ENCODE peak calls at places on chromosomes 13 and 19, in four cellular contexts. W, L, H and R are unnamed samples.

GRCh38 chr19:15426485-15427349 is 7.9 kb upstream of the AKAP8L start:
- DNase-seq in W (no peak), L (no peak), H (no peak), R (no peak)

GRCh38 chr19:46951236-46951986 is 68.2 kb upstream of the NPAS1 start:
- DNase-seq in W (no peak), L (peak), H (no peak), R (no peak)

GRCh38 chr19:23795462-23795861 is 36.8 kb upstream of the ZNF681 start:
- DNase-seq in W (no peak), L (no peak), H (no peak), R (no peak)

GRCh38 chr19:51702754-51703654 is 9.9 kb downstream of the SPACA6 start:
- DNase-seq in W (peak), L (no peak), H (no peak), R (no peak)

GRCh38 chr19:47569331-47569730 is 3.6 kb downstream of the ZNF541 start:
- DNase-seq in W (no peak), L (no peak), H (no peak), R (no peak)

GRCh38 chr13:42836930-42837329 is 55.5 kb downstream of the FAM216B start:
- DNase-seq in W (no peak), L (no peak), H (no peak), R (peak)

GRCh38 chr19:54600228-54600627 is 6.8 kb downstream of the LILRA1 start:
- DNase-seq in W (no peak), L (no peak), H (no peak), R (no peak)

GRCh38 chr13:22926176-22927007 is 254.4 kb upstream of the SGCG start:
- DNase-seq in W (peak), L (no peak), H (no peak), R (no peak)

GRCh38 chr13:83819611-83820010 is 62.7 kb downstream of the SLITRK1 start:
- DNase-seq in W (no peak), L (no peak), H (no peak), R (no peak)

GRCh38 chr13:66665991-66666390 is 564.1 kb downstream of the PCDH9 start:
- DNase-seq in W (no peak), L (no peak), H (no peak), R (peak)

DNA sequence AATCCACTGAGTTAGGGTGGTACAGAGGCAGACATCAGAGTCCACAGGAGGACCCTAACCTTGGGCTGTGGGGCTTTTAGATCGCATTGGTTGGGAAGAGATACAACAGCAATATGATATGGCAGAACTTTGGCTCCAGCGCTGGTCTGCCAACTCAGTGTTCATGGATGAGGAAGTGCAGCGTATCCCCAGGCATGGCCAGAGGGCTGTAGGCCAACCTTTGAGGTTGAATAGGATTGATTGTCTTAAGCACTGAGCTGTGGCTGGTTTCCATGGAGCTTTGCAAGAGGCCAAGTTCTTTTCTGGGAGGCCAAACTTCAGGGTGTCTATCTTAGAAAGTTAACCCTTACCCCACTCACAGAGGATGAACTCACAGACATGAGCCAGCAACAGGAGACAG is 144.1 kb upstream of the TMTC4 start:
- DNase-seq in W (no peak), L (no peak), H (no peak), R (no peak)
- TF ChIP-seq TARDBP in W (no peak), L (no peak), H (no peak), R (no peak)

GRCh38 chr13:109274188-109274821 is 512.1 kb downstream of the IRS2 start:
- DNase-seq in W (no peak), L (no peak), H (no peak), R (no peak)

GRCh38 chr13:109276261-109276660 is 510.1 kb downstream of the IRS2 start:
- DNase-seq in W (no peak), L (no peak), H (no peak), R (no peak)

GRCh38 chr13:109273326-109273751 is 513.0 kb downstream of the IRS2 start:
- DNase-seq in W (no peak), L (no peak), H (no peak), R (no peak)

GRCh38 chr13:109275390-109275789 is 511.0 kb downstream of the IRS2 start:
- DNase-seq in W (no peak), L (no peak), H (no peak), R (no peak)

GRCh38 chr13:109275848-109276247 is 510.5 kb downstream of the IRS2 start:
- DNase-seq in W (no peak), L (no peak), H (no peak), R (no peak)
- TF ChIP-seq FOXM1 in W (no peak), L (no peak), H (no peak), R (no peak)

GRCh38 chr13:97460004-97460756 is 26.2 kb downstream of the RAP2A start:
- DNase-seq in W (no peak), L (no peak), H (peak), R (no peak)
- TF ChIP-seq TARDBP in W (no peak), L (no peak), H (no peak), R (no peak)

DNA sequence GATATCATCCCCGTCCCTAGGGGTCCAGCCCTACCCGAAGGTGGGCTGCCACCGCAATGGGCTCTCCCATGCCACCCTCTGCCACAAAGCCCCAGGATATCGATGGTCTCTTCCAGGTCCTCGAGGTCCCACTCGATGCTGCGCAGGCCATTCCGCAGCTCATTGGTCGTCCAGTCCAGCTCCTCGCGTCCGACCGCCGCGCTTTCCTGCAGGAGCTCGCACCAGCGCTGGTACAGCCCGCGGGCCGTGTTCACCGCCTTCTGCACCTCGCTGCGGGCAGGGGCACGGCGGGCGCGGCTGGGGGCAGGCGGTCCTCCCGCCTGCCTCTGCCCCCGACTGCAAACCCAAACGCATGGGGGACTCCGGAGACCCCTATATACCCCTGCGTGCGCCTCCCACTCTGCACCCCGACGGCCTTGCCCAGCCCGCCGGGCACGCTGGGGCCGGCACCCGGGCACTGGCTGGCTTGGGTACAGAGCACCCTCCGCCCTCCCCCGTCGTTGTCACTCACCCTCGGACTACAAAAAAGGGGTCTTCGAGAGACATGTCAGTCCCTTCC is 468 bp downstream of the STX10 start:
- DNase-seq in W (no peak), L (peak), H (no peak), R (no peak)
- TF ChIP-seq FOXM1 in W (no peak), L (no peak), H (no peak), R (no peak)

DNA sequence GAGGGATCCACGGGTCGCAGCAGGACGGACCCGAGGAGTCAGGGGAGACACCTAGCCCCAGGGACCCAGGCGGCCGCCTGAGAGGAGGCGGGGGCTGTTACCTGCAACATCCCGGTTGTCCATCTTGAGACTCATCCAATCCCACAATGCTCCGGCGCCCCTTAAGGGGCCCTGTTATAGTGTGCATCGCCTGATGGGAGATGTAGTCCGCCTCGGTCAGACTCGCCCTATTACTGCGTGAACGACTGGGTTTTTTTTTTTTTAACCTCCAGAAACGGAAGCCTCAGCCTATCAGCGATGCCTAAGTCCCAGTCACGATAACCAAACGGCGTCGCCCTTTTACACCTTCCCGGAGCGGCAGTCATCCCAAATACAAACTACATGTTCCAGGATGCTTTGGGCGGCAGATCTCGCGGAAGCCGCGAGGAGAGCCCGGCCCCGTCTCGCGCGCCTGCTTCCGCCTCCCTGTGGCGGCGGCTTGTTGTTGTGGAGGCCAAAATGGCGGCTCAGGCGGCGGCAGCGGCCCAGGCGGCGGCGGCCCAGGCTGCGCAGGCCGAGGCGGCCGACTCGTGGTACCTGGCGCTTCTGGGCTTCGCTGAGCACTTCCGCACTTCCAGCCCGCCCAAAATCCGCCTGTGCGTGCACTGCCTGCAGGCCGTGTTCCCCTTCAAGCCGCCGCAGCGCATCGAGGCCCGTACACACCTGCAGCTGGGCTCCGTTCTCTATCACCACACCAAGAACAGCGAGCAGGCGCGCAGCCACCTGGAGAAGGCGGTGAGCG is at the start of the genes MAU2 and SUGP1:
- DNase-seq in W (peak), L (peak), H (peak), R (peak)
- TF ChIP-seq TARDBP in W (no peak), L (no peak), H (peak), R (no peak)

GRCh38 chr19:7063339-7063738 is 4.9 kb upstream of the MBD3L3 start:
- DNase-seq in W (no peak), L (no peak), H (no peak), R (no peak)
- TF ChIP-seq FOXM1 in W (no peak), L (no peak), H (no peak), R (no peak)

DNA sequence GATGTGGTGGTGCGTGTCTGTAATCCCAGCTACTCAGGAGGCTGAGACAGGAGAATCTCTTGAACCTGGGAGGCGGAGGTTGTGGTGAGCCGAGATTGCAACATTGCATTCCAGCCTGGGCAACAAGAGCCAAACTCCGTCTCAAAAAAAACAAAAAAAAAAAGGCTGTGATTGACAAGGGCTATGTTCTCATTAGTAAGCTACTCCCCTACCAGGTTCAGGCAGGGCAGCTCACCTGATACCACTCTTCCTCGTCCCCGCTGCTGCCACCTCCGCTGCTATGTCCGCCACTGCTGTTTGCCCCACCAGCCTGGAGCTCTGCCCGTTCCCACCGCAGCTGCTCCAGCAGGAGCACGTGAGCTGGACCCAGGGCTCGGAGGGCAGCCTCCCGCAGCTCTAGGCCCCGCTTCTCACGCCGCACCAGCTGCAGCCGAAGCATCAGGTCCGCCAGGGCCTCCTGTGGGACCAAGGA is 9.4 kb downstream of the USHBP1 start:
- DNase-seq in W (no peak), L (peak), H (no peak), R (no peak)
- TF ChIP-seq TARDBP in W (no peak), L (peak), H (no peak), R (no peak)

GRCh38 chr19:1434040-1434366 is 4.2 kb upstream of the RPS15 start:
- DNase-seq in W (no peak), L (no peak), H (no peak), R (no peak)

GRCh38 chr19:1435378-1435989 is 2.7 kb upstream of the RPS15 start:
- DNase-seq in W (no peak), L (no peak), H (no peak), R (no peak)

GRCh38 chr19:1433119-1434039 is 4.8 kb upstream of the RPS15 start:
- DNase-seq in W (no peak), L (no peak), H (no peak), R (no peak)

GRCh38 chr19:1432507-1432887 is 5.7 kb upstream of the RPS15 start:
- DNase-seq in W (no peak), L (no peak), H (no peak), R (no peak)

DNA sequence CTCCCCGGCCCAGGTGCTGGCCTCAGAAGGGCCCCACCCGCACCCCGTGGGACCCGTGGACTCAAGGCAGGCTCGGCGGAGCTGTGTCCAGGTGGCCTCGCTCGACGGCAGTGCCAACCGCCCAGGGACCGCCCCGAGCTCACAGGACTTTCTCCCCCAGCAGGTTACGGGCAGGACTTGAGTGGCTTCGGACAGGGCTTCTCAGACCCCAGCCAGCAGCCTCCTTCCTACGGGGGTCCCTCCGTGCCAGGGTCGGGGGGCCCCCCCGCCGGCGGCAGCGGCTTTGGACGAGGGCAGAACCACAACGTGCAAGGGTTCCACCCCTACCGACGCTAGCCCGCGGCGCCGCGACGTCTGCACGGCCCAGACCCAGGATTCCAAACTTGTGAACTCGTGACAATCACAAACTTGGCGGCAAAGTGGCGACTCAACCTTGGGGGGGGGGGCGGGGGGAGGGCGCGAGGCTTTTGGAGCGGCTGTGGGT is 3.6 kb upstream of the RPS15 start:
- DNase-seq in W (peak), L (no peak), H (no peak), R (no peak)
- TF ChIP-seq FOXM1 in W (no peak), L (no peak), H (no peak), R (no peak)

GRCh38 chr19:42284066-42284501 is 15.0 kb downstream of the CIC start:
- DNase-seq in W (peak), L (no peak), H (no peak), R (peak)
- TF ChIP-seq TARDBP in W (no peak), L (no peak), H (no peak), R (no peak)